ENCODE peak calls at places on chromosome 10, in seven cellular contexts. U is T-helper 9 cell, E is esophagus muscularis mucosa, P is cardiac muscle cell, W is lower lobe of right lung, D is immature natural killer cell, F is neural crest cell. O is an unnamed sample.

GRCh38 chr10:45463244-45464116 is 89.5 kb downstream of the ALOX5 start:
- DNase-seq in D (no peak), U (no peak), F (no peak), E (no peak), P (peak; percentile 10), W (peak; percentile 61), O (no peak)

GRCh38 chr10:82252081-82252480 is 377.1 kb downstream of the NRG3 start:
- DNase-seq in W (no peak), E (no peak), D (no peak), P (peak; percentile 30), U (no peak), F (no peak), O (no peak)

GRCh38 chr10:34587002-34587740 is 227.9 kb downstream of the PARD3 start:
- DNase-seq in D (no peak), E (no peak), F (no peak), P (no peak), U (no peak), W (no peak), O (no peak)

GRCh38 chr10:96306516-96306915 is 2.3 kb downstream of the DNTT start:
- DNase-seq in E (no peak), F (no peak), U (no peak), D (no peak), P (no peak), W (peak; percentile 55), O (no peak)

GRCh38 chr10:119654540-119654939 is 3.4 kb downstream of the BAG3 start:
- DNase-seq in F (no peak), U (no peak), P (peak; percentile 33), D (no peak), E (no peak), W (peak; percentile 77), O (no peak)

GRCh38 chr10:15262036-15262713 is 93.7 kb upstream of the NMT2 start:
- DNase-seq in W (no peak), F (no peak), P (peak; percentile 57), D (no peak), E (no peak), U (no peak), O (peak; percentile 56)

GRCh38 chr10:97328646-97329453 is 5.7 kb downstream of the FRAT2 start:
- DNase-seq in E (no peak), U (no peak), D (no peak), P (no peak), W (no peak), F (no peak), O (no peak)

GRCh38 chr10:129332476-129332875 is 134.6 kb upstream of the MGMT start:
- DNase-seq in W (no peak), E (peak; percentile 19), F (peak; percentile 16), D (peak; percentile 5), U (no peak), P (peak; percentile 54), O (no peak)